ENCODE peak calls at places on chromosome 12, in five cellular contexts. One of them, this sample, is unnamed.

GRCh38 chr12:113841786-113842185 is 124.3 kb downstream of the RBM19 start:
- DNase-seq in NCI-H2081: no peak
- DNase-seq in anterior cingulate cortex: no peak
- DNase-seq in adipocyte: no peak
- DNase-seq in heart left ventricle: no peak
- DNase-seq in this sample: no peak

GRCh38 chr12:12425616-12426015 is 68.7 kb downstream of the BORCS5 start:
- DNase-seq in anterior cingulate cortex: no peak
- DNase-seq in adipocyte: peak
- DNase-seq in NCI-H2081: no peak
- DNase-seq in heart left ventricle: no peak
- DNase-seq in this sample: no peak

GRCh38 chr12:47078733-47079364 is 572 bp upstream of the PCED1B start:
- DNase-seq in anterior cingulate cortex: no peak
- DNase-seq in NCI-H2081: no peak
- DNase-seq in adipocyte: peak
- DNase-seq in heart left ventricle: no peak
- DNase-seq in this sample: peak

GRCh38 chr12:24728366-24728765 is 220.5 kb downstream of the BCAT1 start:
- DNase-seq in anterior cingulate cortex: no peak
- DNase-seq in adipocyte: peak
- DNase-seq in NCI-H2081: peak
- DNase-seq in heart left ventricle: no peak
- DNase-seq in this sample: peak

GRCh38 chr12:4434721-4435425 is 10.7 kb downstream of the FGF6 start:
- DNase-seq in anterior cingulate cortex: no peak
- DNase-seq in adipocyte: no peak
- DNase-seq in NCI-H2081: no peak
- DNase-seq in heart left ventricle: no peak
- DNase-seq in this sample: no peak

GRCh38 chr12:11981174-11981733 is 89.5 kb upstream of the BCL2L14 start:
- DNase-seq in anterior cingulate cortex: no peak
- DNase-seq in NCI-H2081: no peak
- DNase-seq in adipocyte: no peak
- DNase-seq in heart left ventricle: no peak
- DNase-seq in this sample: no peak

GRCh38 chr12:97573901-97574300 is 111.3 kb downstream of the RMST start:
- DNase-seq in anterior cingulate cortex: no peak
- DNase-seq in adipocyte: no peak
- DNase-seq in heart left ventricle: no peak
- DNase-seq in NCI-H2081: no peak
- DNase-seq in this sample: no peak

GRCh38 chr12:57003395-57003794 is 3.0 kb downstream of the ZBTB39 start:
- DNase-seq in heart left ventricle: no peak
- DNase-seq in anterior cingulate cortex: no peak
- DNase-seq in NCI-H2081: no peak
- DNase-seq in adipocyte: no peak
- DNase-seq in this sample: no peak

GRCh38 chr12:50786498-50787231 is 22.8 kb downstream of the ATF1 start:
- DNase-seq in adipocyte: peak
- DNase-seq in heart left ventricle: no peak
- DNase-seq in anterior cingulate cortex: no peak
- DNase-seq in NCI-H2081: no peak
- DNase-seq in this sample: no peak

GRCh38 chr12:91496337-91496736 is 313.7 kb upstream of the DCN start:
- DNase-seq in adipocyte: no peak
- DNase-seq in heart left ventricle: no peak
- DNase-seq in anterior cingulate cortex: no peak
- DNase-seq in NCI-H2081: no peak
- DNase-seq in this sample: no peak

GRCh38 chr12:98572010-98572409 is 21.5 kb upstream of the SLC25A3 start:
- DNase-seq in adipocyte: no peak
- DNase-seq in anterior cingulate cortex: no peak
- DNase-seq in NCI-H2081: no peak
- DNase-seq in heart left ventricle: no peak
- DNase-seq in this sample: peak

GRCh38 chr12:109813810-109814416 is 19.3 kb downstream of the TRPV4 start:
- DNase-seq in heart left ventricle: no peak
- DNase-seq in NCI-H2081: no peak
- DNase-seq in adipocyte: no peak
- DNase-seq in anterior cingulate cortex: no peak
- DNase-seq in this sample: no peak

GRCh38 chr12:1870086-1870485 is 48.4 kb downstream of the CACNA2D4 start:
- DNase-seq in anterior cingulate cortex: no peak
- DNase-seq in adipocyte: no peak
- DNase-seq in NCI-H2081: no peak
- DNase-seq in heart left ventricle: no peak
- DNase-seq in this sample: no peak

GRCh38 chr12:43832506-43833168 is 3.2 kb upstream of the TMEM117 start:
- DNase-seq in heart left ventricle: no peak
- DNase-seq in adipocyte: no peak
- DNase-seq in NCI-H2081: no peak
- DNase-seq in anterior cingulate cortex: no peak
- DNase-seq in this sample: no peak

GRCh38 chr12:46578190-46578982 is 205.8 kb upstream of the SLC38A2 start:
- DNase-seq in anterior cingulate cortex: no peak
- DNase-seq in heart left ventricle: no peak
- DNase-seq in adipocyte: no peak
- DNase-seq in NCI-H2081: no peak
- DNase-seq in this sample: peak

GRCh38 chr12:100266163-100266801 is 597 bp downstream of the DEPDC4 start:
- DNase-seq in heart left ventricle: no peak
- DNase-seq in NCI-H2081: no peak
- DNase-seq in anterior cingulate cortex: no peak
- DNase-seq in adipocyte: no peak
- DNase-seq in this sample: no peak

GRCh38 chr12:127101086-127101485 is 1165.9 kb upstream of the TMEM132C start:
- DNase-seq in NCI-H2081: no peak
- DNase-seq in adipocyte: no peak
- DNase-seq in anterior cingulate cortex: no peak
- DNase-seq in heart left ventricle: no peak
- DNase-seq in this sample: no peak

GRCh38 chr12:94753071-94753779 is 102.9 kb upstream of the TMCC3 start:
- DNase-seq in heart left ventricle: no peak
- DNase-seq in adipocyte: peak
- DNase-seq in NCI-H2081: no peak
- DNase-seq in anterior cingulate cortex: no peak
- DNase-seq in this sample: no peak

GRCh38 chr12:12734561-12735071 is 17.4 kb downstream of the CDKN1B start:
- DNase-seq in heart left ventricle: no peak
- DNase-seq in anterior cingulate cortex: no peak
- DNase-seq in NCI-H2081: no peak
- DNase-seq in adipocyte: no peak
- DNase-seq in this sample: no peak

GRCh38 chr12:68269727-68270126 is 16.3 kb upstream of the IL22 start:
- DNase-seq in anterior cingulate cortex: no peak
- DNase-seq in NCI-H2081: no peak
- DNase-seq in heart left ventricle: no peak
- DNase-seq in adipocyte: no peak
- DNase-seq in this sample: no peak

GRCh38 chr12:93100610-93101009 is 171.5 kb upstream of the EEA1 start:
- DNase-seq in anterior cingulate cortex: no peak
- DNase-seq in NCI-H2081: no peak
- DNase-seq in adipocyte: peak
- DNase-seq in heart left ventricle: no peak
- DNase-seq in this sample: no peak

GRCh38 chr12:58202933-58203713 is 261.8 kb downstream of the ATP23 start:
- DNase-seq in heart left ventricle: peak
- DNase-seq in adipocyte: no peak
- DNase-seq in NCI-H2081: peak
- DNase-seq in anterior cingulate cortex: no peak
- DNase-seq in this sample: peak

GRCh38 chr12:74449872-74450271 is 87.8 kb upstream of the ATXN7L3B start:
- DNase-seq in NCI-H2081: no peak
- DNase-seq in anterior cingulate cortex: no peak
- DNase-seq in heart left ventricle: no peak
- DNase-seq in adipocyte: peak
- DNase-seq in this sample: no peak

GRCh38 chr12:111635524-111635923 is 36.4 kb upstream of the ATXN2 start:
- DNase-seq in NCI-H2081: no peak
- DNase-seq in heart left ventricle: no peak
- DNase-seq in anterior cingulate cortex: no peak
- DNase-seq in adipocyte: peak
- DNase-seq in this sample: no peak

GRCh38 chr12:26121841-26122680 is 2.8 kb downstream of the BHLHE41 start:
- DNase-seq in adipocyte: peak
- DNase-seq in heart left ventricle: peak
- DNase-seq in NCI-H2081: peak
- DNase-seq in anterior cingulate cortex: no peak
- DNase-seq in this sample: peak

GRCh38 chr12:132489078-132489601 is 811 bp upstream of the FBRSL1 start:
- DNase-seq in heart left ventricle: no peak
- DNase-seq in adipocyte: peak
- DNase-seq in anterior cingulate cortex: no peak
- DNase-seq in NCI-H2081: no peak
- DNase-seq in this sample: peak

GRCh38 chr12:121239704-121240420 is 29.9 kb downstream of the P2RX4 start:
- DNase-seq in NCI-H2081: no peak
- DNase-seq in heart left ventricle: no peak
- DNase-seq in adipocyte: no peak
- DNase-seq in anterior cingulate cortex: no peak
- DNase-seq in this sample: no peak

This sample was measured in NCI-H69.